ENCODE peak calls at places on chromosomes 7 and 10, in seven cellular contexts. D is SK-N-SH, F is GM12878, A is H1, C is K562, J is HepG2, L is HCT116. I is an unnamed sample.
A peak's percentile ranks its signal among the peaks of the same experiment; 100 is the strongest.

GRCh38 chr10:22606164-22606614 is 108.2 kb downstream of the PIP4K2A start:
- DNase-seq in C (peak; percentile 25), F (peak; percentile 93), J (peak; percentile 84), D (no peak), A (no peak), L (no peak), I (peak; percentile 14)

GRCh38 chr10:104515670-104516199 is 125.4 kb upstream of the SORCS3 start:
- DNase-seq in J (no peak), A (no peak), D (no peak), F (no peak), L (no peak), C (no peak), I (no peak)

GRCh38 chr10:30858499-30858898 is 173.2 kb downstream of the ZNF438 start:
- DNase-seq in F (no peak), L (no peak), A (no peak), D (no peak), C (no peak), J (no peak), I (peak; percentile 91)

GRCh38 chr10:95422196-95422595 is 131.4 kb upstream of the PDLIM1 start:
- DNase-seq in D (no peak), L (no peak), C (no peak), J (no peak), F (no peak), A (no peak), I (no peak)

GRCh38 chr7:3234051-3234450 is 67.0 kb upstream of the SDK1 start:
- DNase-seq in J (no peak), L (no peak), C (no peak), D (no peak), A (no peak), F (no peak), I (no peak)

GRCh38 chr7:47534322-47535032 is 47.4 kb downstream of the TNS3 start:
- DNase-seq in C (no peak), L (no peak), D (peak; percentile 51), A (no peak), J (no peak), F (no peak), I (no peak)

GRCh38 chr10:28668363-28669226 is 8.7 kb upstream of the BAMBI start:
- DNase-seq in J (no peak), D (peak; percentile 88), C (peak; percentile 48), F (no peak), A (peak; percentile 83), L (no peak), I (peak; percentile 20)

GRCh38 chr10:17387861-17388503 is 66.4 kb downstream of the ST8SIA6 start:
- DNase-seq in A (no peak), F (no peak), D (peak; percentile 27), C (no peak), J (peak; percentile 31), L (no peak), I (no peak)

GRCh38 chr7:30888783-30889182 is 22.9 kb upstream of the AQP1 start:
- DNase-seq in D (no peak), F (no peak), C (no peak), A (no peak), L (no peak), J (no peak), I (peak; percentile 73)

GRCh38 chr10:3426190-3426845 is 253.7 kb upstream of the PITRM1 start:
- DNase-seq in F (no peak), J (peak; percentile 2), D (no peak), C (no peak), A (no peak), L (no peak), I (peak; percentile 96)

GRCh38 chr7:1095621-1096155 is 7.8 kb downstream of the GPER1 start:
- DNase-seq in D (no peak), A (no peak), F (no peak), J (no peak), L (no peak), C (no peak), I (no peak)

GRCh38 chr10:110358869-110359629 is 54.3 kb upstream of the SMNDC1 start:
- DNase-seq in D (no peak), J (no peak), L (peak; percentile 38), F (no peak), A (no peak), C (no peak), I (no peak)

GRCh38 chr7:50641442-50642405 is 76.5 kb upstream of the DDC start:
- DNase-seq in J (peak; percentile 18), C (no peak), F (no peak), L (no peak), A (peak; percentile 45), D (no peak), I (no peak)

GRCh38 chr7:73703985-73704639 is 15.4 kb downstream of the STX1A start:
- DNase-seq in A (peak; percentile 81), L (no peak), D (peak; percentile 89), F (no peak), J (no peak), C (peak; percentile 94), I (no peak)

GRCh38 chr10:63866747-63867140 is 345.5 kb downstream of the REEP3 start:
- DNase-seq in F (no peak), C (no peak), A (no peak), J (peak; percentile 3), D (peak; percentile 37), L (peak; percentile 51), I (peak; percentile 45)

GRCh38 chr7:74452748-74453320 is 872 bp upstream of the GTF2IRD1 start:
- DNase-seq in L (no peak), J (peak; percentile 65), A (no peak), D (peak; percentile 83), C (peak; percentile 39), F (no peak), I (peak; percentile 10)

GRCh38 chr7:26286157-26286556 is 5.5 kb upstream of the SNX10 start:
- DNase-seq in D (no peak), A (no peak), J (no peak), C (no peak), F (no peak), L (no peak), I (no peak)

GRCh38 chr7:26280723-26281122 is 10.9 kb upstream of the SNX10 start:
- DNase-seq in D (no peak), F (no peak), A (no peak), C (no peak), J (no peak), L (no peak), I (no peak)

GRCh38 chr7:26280097-26280496 is 11.6 kb upstream of the SNX10 start:
- DNase-seq in C (no peak), D (no peak), A (no peak), F (no peak), J (no peak), L (no peak), I (no peak)

GRCh38 chr7:26284477-26284876 is 7.2 kb upstream of the SNX10 start:
- DNase-seq in L (no peak), J (peak; percentile 71), A (no peak), C (no peak), D (no peak), F (no peak), I (no peak)

DNA sequence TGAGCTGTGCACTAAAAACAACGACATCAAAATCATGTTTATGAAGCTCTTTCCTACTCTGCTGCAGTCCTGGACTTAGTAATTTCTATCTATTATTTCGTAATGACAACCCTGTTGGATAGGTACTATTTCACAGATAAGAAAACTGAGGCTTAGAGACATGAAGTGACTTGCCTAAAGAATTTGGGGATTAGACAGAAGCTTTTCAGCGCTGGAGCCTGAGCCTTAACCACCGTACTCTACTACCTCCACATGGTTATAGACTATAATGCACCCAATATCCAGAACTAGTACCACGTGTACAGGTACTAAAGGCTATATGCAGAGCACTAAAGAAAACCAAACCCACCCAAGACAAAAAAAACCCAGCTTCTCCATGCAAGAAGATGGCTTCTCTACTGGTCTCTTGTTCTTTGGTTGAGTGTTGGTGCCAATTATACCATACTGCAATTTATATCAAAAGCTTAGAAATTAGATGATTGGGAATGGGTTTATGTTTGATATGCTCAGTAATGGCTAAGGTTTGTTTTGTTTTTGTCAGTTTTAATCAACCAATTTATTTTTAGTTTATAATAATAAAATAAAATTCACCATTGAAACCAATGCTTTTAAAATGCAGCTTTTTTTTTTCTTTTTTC is 6.5 kb upstream of the SNX10 start:
- DNase-seq in C (peak; percentile 74), J (peak; percentile 46), L (peak; percentile 61), A (no peak), D (peak; percentile 42), F (no peak), I (no peak)
- TF ChIP-seq CTCF in C (peak; percentile 88), J (peak; percentile 57), L (peak; percentile 53), A (no peak), D (peak; percentile 35), F (no peak), I (no peak)

GRCh38 chr7:25950488-25951413 is 201.2 kb upstream of the NFE2L3 start:
- DNase-seq in D (peak; percentile 97), J (peak; percentile 88), C (peak; percentile 95), L (peak; percentile 79), A (peak; percentile 94), F (peak; percentile 69), I (peak; percentile 28)

GRCh38 chr7:25954395-25954794 is 197.6 kb upstream of the NFE2L3 start:
- DNase-seq in J (no peak), D (no peak), A (no peak), F (no peak), C (no peak), L (no peak), I (no peak)

GRCh38 chr7:25951414-25952276 is 200.4 kb upstream of the NFE2L3 start:
- DNase-seq in L (no peak), D (peak; percentile 39), J (no peak), F (no peak), A (no peak), C (no peak), I (no peak)

GRCh38 chr7:25953859-25954258 is 198.1 kb upstream of the NFE2L3 start:
- DNase-seq in F (no peak), J (no peak), D (no peak), C (no peak), L (no peak), A (no peak), I (no peak)

DNA sequence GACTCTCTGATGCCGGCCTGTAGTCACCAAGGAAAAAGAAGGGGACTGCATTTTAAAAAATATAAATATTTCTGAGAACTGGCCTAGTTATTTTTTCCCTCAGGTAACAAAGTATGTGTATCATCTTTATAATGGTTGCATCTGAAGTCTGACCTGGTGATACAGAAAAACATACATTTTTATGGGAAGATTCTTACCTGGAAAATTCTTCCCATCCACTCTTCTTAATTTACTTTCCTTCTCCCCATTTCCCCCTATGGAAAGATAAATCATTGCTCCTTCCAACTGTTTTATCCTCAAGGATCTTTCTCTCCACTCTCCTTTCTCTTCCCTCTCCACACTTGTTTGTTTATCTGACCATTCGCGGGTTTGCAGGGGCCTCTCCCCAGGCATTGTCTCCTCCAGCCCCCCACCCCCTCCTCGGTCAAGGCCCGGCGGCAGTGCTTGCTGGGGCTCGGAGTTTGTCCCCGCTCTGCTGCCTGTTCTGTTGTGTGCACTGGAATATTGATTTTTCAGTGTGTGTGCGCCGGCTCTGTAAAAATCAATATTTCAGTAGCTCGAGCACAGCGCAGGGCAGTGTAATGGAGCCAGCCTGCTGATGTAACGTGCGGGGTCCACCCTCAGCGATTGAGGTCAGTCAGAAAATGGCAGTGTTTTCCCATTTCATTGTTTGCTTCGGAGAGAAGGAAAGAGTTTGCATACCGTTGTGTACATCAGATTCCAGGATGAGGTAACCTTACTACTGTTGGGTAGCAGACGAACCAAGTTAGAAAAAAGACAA is 199.5 kb upstream of the NFE2L3 start:
- DNase-seq in F (no peak), C (no peak), D (no peak), A (no peak), L (no peak), J (peak; percentile 93), I (no peak)
- TF ChIP-seq MAX in F (no peak), C (no peak), D (no peak), A (no peak), L (no peak), J (peak; percentile 89), I (no peak)

GRCh38 chr7:115230882-115231508 is 309.1 kb downstream of the MDFIC start:
- DNase-seq in F (no peak), L (peak; percentile 91), D (no peak), J (peak; percentile 13), A (no peak), C (no peak), I (peak; percentile 93)
- H2AFZ ChIP-seq in F (no peak overlapping the region), L (peak overlapping the region; percentile 39), D (peak overlapping the region; percentile 20), J (no peak overlapping the region), A (no peak overlapping the region), C (no peak overlapping the region), I (peak overlapping the region; percentile 56)

GRCh38 chr7:128833148-128833938 is 3.1 kb downstream of the FLNC start:
- DNase-seq in L (no peak), D (peak; percentile 60), A (peak; percentile 66), F (no peak), J (no peak), C (peak; percentile 89), I (peak; percentile 98)
- TF ChIP-seq CTCF in L (no peak), D (no peak), A (no peak), F (no peak), J (no peak), C (no peak), I (no peak)